ENCODE peak calls at places on chromosomes 13 and 19, in five cellular contexts. H, J, L, C and O are unnamed samples.

GRCh38 chr19:48648134-48648533 is 2.1 kb upstream of the CA11 start:
- DNase-seq in H (peak), J (no peak), L (no peak), C (no peak), O (no peak)

GRCh38 chr19:2478324-2478755 is 2.4 kb downstream of the GADD45B start:
- DNase-seq in L (no peak), H (no peak), J (no peak), C (no peak), O (peak)

GRCh38 chr13:19713186-19713965 is 69.4 kb downstream of the PSPC1 start:
- DNase-seq in H (no peak), L (no peak), J (no peak), C (no peak), O (peak)

GRCh38 chr19:41323430-41324125 is 13.6 kb downstream of the CCDC97 start:
- DNase-seq in L (peak), H (peak), C (no peak), J (peak), O (peak)

GRCh38 chr13:52003551-52003950 is 7.7 kb downstream of the ATP7B start:
- DNase-seq in L (no peak), C (no peak), J (no peak), H (no peak), O (no peak)

GRCh38 chr19:37654118-37654517 is 1.1 kb downstream of the ZFP30 start:
- DNase-seq in L (peak), C (no peak), H (no peak), J (no peak), O (no peak)

GRCh38 chr13:77460195-77460594 is 75.3 kb upstream of the SCEL start:
- DNase-seq in L (no peak), C (no peak), J (no peak), H (no peak), O (no peak)

GRCh38 chr19:16061943-16062342 is 14.4 kb upstream of the TPM4 start:
- DNase-seq in H (no peak), C (no peak), J (no peak), L (no peak), O (no peak)

GRCh38 chr13:78046349-78046748 is 127.7 kb upstream of the EDNRB start:
- DNase-seq in L (no peak), C (no peak), J (no peak), H (no peak), O (no peak)

GRCh38 chr13:51714663-51715168 is 89.2 kb downstream of the DHRS12 start:
- DNase-seq in J (no peak), H (no peak), C (no peak), L (no peak), O (peak)

GRCh38 chr19:2254052-2254872 is 2.0 kb downstream of the JSRP1 start:
- DNase-seq in J (peak), H (no peak), L (no peak), C (no peak), O (peak)

GRCh38 chr13:98909016-98909415 is 68.8 kb downstream of the DOCK9 start:
- DNase-seq in C (no peak), H (no peak), J (no peak), L (no peak), O (peak)

GRCh38 chr13:58843071-58843470 is 1211.5 kb downstream of the PCDH17 start:
- DNase-seq in J (no peak), H (no peak), L (no peak), C (no peak), O (no peak)

GRCh38 chr13:50757021-50757420 is 86.5 kb downstream of the DLEU7 start:
- DNase-seq in J (no peak), L (no peak), H (no peak), C (no peak), O (no peak)

GRCh38 chr13:73198888-73199497 is 140.2 kb downstream of the KLF5 start:
- DNase-seq in H (no peak), C (no peak), L (no peak), J (peak), O (no peak)

GRCh38 chr19:32615569-32615968 is 34.6 kb downstream of the PDCD5 start:
- DNase-seq in J (no peak), L (no peak), C (no peak), H (no peak), O (no peak)

GRCh38 chr19:46495789-46496099 is at the start of gene PNMA8B:
- DNase-seq in J (no peak), H (peak), L (no peak), C (peak), O (peak)

GRCh38 chr13:31477961-31478360 is 261.4 kb upstream of the RXFP2 start:
- DNase-seq in J (no peak), H (no peak), C (no peak), L (no peak), O (peak)
- TF ChIP-seq MAFK in J (no peak), H (no peak), C (no peak), L (no peak), O (no peak)

GRCh38 chr19:29690842-29691241 is 24.2 kb downstream of the C19orf12 start:
- DNase-seq in L (peak), J (peak), H (peak), C (no peak), O (peak)
- TF ChIP-seq MAFK in L (peak), J (peak), H (peak), C (peak), O (peak)

GRCh38 chr13:30134578-30134977 is 172.8 kb downstream of the KATNAL1 start:
- DNase-seq in L (no peak), H (no peak), C (no peak), J (no peak), O (no peak)
- TF ChIP-seq MAFK in L (no peak), H (no peak), C (no peak), J (no peak), O (no peak)

GRCh38 chr19:843836-844299 is 3.1 kb downstream of the PRTN3 start:
- DNase-seq in H (peak), C (no peak), L (no peak), J (no peak), O (no peak)
- TF ChIP-seq MAFK in H (no peak), C (no peak), L (no peak), J (no peak), O (no peak)